ENCODE peak calls at places on chromosomes 16 and 17, in nine cellular contexts. M, D, R, T, U, H, C, B and X are unnamed samples.

GRCh38 chr16:85169333-85170065 is 57.2 kb upstream of the CIBAR2 start:
- DNase-seq in C (no peak), R (no peak), H (peak), D (no peak), U (peak), M (peak), B (no peak), T (no peak), X (no peak)

GRCh38 chr16:19696312-19696711 is 21.7 kb downstream of the KNOP1 start:
- DNase-seq in H (peak), M (no peak), D (no peak), R (peak), U (peak), B (peak), T (peak), C (peak), X (peak)

GRCh38 chr17:8865811-8866210 is 1.7 kb downstream of the PIK3R6 start:
- DNase-seq in R (no peak), M (no peak), C (no peak), H (no peak), D (no peak), B (no peak), U (no peak), T (no peak), X (no peak)

GRCh38 chr16:11224894-11225676 is 30.9 kb downstream of the SOCS1 start:
- DNase-seq in U (no peak), B (peak), H (peak), C (no peak), T (peak), M (no peak), D (no peak), R (peak), X (no peak)

GRCh38 chr17:64706224-64707076 is 44.3 kb upstream of the SMURF2 start:
- DNase-seq in U (peak), B (no peak), R (no peak), T (no peak), D (no peak), M (no peak), H (no peak), C (no peak), X (no peak)

GRCh38 chr17:7440823-7441174 is 1.5 kb downstream of the FGF11 start:
- DNase-seq in M (peak), T (no peak), C (no peak), B (peak), H (no peak), U (no peak), D (peak), R (no peak), X (peak)

GRCh38 chr17:48612854-48613691 is 2.0 kb downstream of the HOXB8 start:
- DNase-seq in C (no peak), R (peak), D (peak), T (no peak), M (peak), H (peak), U (no peak), B (no peak), X (no peak)

GRCh38 chr17:10748475-10749110 is 18.8 kb upstream of the TMEM220 start:
- DNase-seq in R (no peak), U (no peak), C (no peak), B (no peak), M (no peak), D (no peak), H (no peak), T (no peak), X (no peak)

GRCh38 chr17:66025551-66025950 is 166.4 kb downstream of the CEP112 start:
- DNase-seq in C (no peak), M (no peak), R (no peak), B (peak), D (no peak), H (no peak), U (peak), T (no peak), X (no peak)

GRCh38 chr17:65966311-65966710 is 225.6 kb downstream of the CEP112 start:
- DNase-seq in C (no peak), M (no peak), B (no peak), D (no peak), U (no peak), R (no peak), T (no peak), H (no peak), X (no peak)

GRCh38 chr16:52353249-52353648 is 193.7 kb downstream of the TOX3 start:
- DNase-seq in M (no peak), D (no peak), U (no peak), H (no peak), C (no peak), R (no peak), B (no peak), T (no peak), X (no peak)

GRCh38 chr16:56513972-56514371 is 5.9 kb downstream of the BBS2 start:
- DNase-seq in T (peak), D (peak), U (peak), C (peak), B (peak), R (no peak), M (no peak), H (no peak), X (peak)

GRCh38 chr16:22634913-22635312 is 124.2 kb downstream of the NPIPB5 start:
- DNase-seq in C (no peak), U (no peak), H (no peak), B (no peak), T (no peak), D (peak), M (peak), R (no peak), X (no peak)

GRCh38 chr17:19883537-19884215 is 15.9 kb upstream of the ULK2 start:
- DNase-seq in R (no peak), C (no peak), M (no peak), D (no peak), B (no peak), T (no peak), H (no peak), U (no peak), X (no peak)

GRCh38 chr17:74239169-74239568 is 25.8 kb downstream of the TTYH2 start:
- DNase-seq in M (no peak), C (no peak), H (no peak), B (peak), R (peak), T (no peak), U (no peak), D (no peak), X (peak)

GRCh38 chr17:17401271-17401781 is 75.5 kb upstream of the MED9 start:
- DNase-seq in C (no peak), U (no peak), T (no peak), B (peak), H (no peak), M (no peak), R (no peak), D (peak), X (no peak)

GRCh38 chr16:47204736-47205499 is 61.2 kb upstream of the NETO2 start:
- DNase-seq in T (no peak), C (no peak), U (no peak), H (no peak), M (no peak), D (no peak), R (no peak), B (no peak), X (no peak)

GRCh38 chr16:6956511-6956910 is 376.1 kb upstream of the RBFOX1 start:
- DNase-seq in B (no peak), C (no peak), R (no peak), M (no peak), U (no peak), T (no peak), D (no peak), H (no peak), X (no peak)

GRCh38 chr17:80826955-80827645 is 164.5 kb upstream of the CHMP6 start:
- DNase-seq in M (no peak), T (no peak), C (no peak), D (peak), B (peak), U (peak), R (peak), H (no peak), X (peak)

GRCh38 chr16:747978-748746 is 7.4 kb upstream of the CIAO3 start:
- DNase-seq in T (no peak), R (no peak), U (no peak), M (no peak), D (no peak), H (no peak), C (no peak), B (no peak), X (no peak)

GRCh38 chr16:14196011-14196410 is 124.9 kb downstream of the MRTFB start:
- DNase-seq in B (peak), R (no peak), M (no peak), T (no peak), D (no peak), U (no peak), C (no peak), H (no peak), X (no peak)

GRCh38 chr16:27315333-27316037 is 1.7 kb downstream of the IL4R start:
- DNase-seq in U (peak), H (peak), B (peak), C (no peak), T (peak), D (peak), R (peak), M (no peak), X (peak)

GRCh38 chr17:39751016-39751543 is 13.3 kb downstream of the GRB7 start:
- DNase-seq in D (peak), H (no peak), U (no peak), T (no peak), C (no peak), R (peak), B (no peak), M (no peak), X (no peak)

GRCh38 chr17:16943541-16944333 is 28.2 kb downstream of the TNFRSF13B start:
- DNase-seq in T (no peak), B (no peak), C (no peak), U (no peak), D (no peak), R (peak), M (no peak), H (no peak), X (no peak)

GRCh38 chr16:11121909-11122692 is 133.9 kb downstream of the SOCS1 start:
- DNase-seq in M (no peak), U (no peak), C (no peak), T (no peak), H (no peak), B (no peak), R (no peak), D (no peak), X (no peak)

GRCh38 chr17:68457168-68457538 is at the start of gene WIPI1:
- DNase-seq in M (no peak), T (peak), U (peak), C (no peak), R (peak), H (peak), B (no peak), D (no peak), X (peak)

GRCh38 chr17:68353121-68353521 is 61.8 kb downstream of the ARSG start:
- DNase-seq in B (peak), R (no peak), U (no peak), H (no peak), D (no peak), M (no peak), T (no peak), C (no peak), X (no peak)

GRCh38 chr16:11198817-11199216 is 57.2 kb downstream of the SOCS1 start:
- DNase-seq in B (no peak), H (peak), M (no peak), D (no peak), U (no peak), T (no peak), R (no peak), C (no peak), X (no peak)

GRCh38 chr17:9818760-9819159 is 3.1 kb downstream of the GSG1L2 start:
- DNase-seq in C (no peak), D (no peak), M (no peak), B (no peak), R (no peak), U (no peak), T (no peak), H (no peak), X (no peak)

DNA sequence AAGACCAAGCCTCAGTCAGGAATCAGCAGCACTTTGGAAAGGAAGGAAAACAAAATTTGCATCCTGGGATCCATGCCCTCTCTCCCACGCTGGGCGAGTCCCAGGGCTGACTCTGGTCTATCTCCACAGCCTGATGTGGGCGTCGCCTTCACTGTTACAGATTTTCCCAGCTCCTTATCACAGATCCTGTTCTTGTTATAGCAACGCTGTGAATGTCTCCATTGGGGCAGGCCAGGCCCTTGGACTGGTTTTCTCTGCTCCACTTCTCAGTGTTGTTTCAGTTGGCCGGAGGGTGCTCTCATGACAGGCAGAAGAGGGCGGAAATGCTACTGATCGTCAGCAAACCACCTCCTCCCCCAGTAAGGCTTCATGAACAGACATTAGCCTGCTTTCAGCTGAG is 127.9 kb upstream of the CDH11 start:
- DNase-seq in B (peak), C (peak), R (peak), T (no peak), U (no peak), D (no peak), M (no peak), H (no peak), X (peak)
- TF ChIP-seq CTCF in B (no peak), C (no peak), R (no peak), T (no peak), U (no peak), D (no peak), M (no peak), H (no peak), X (no peak)

DNA sequence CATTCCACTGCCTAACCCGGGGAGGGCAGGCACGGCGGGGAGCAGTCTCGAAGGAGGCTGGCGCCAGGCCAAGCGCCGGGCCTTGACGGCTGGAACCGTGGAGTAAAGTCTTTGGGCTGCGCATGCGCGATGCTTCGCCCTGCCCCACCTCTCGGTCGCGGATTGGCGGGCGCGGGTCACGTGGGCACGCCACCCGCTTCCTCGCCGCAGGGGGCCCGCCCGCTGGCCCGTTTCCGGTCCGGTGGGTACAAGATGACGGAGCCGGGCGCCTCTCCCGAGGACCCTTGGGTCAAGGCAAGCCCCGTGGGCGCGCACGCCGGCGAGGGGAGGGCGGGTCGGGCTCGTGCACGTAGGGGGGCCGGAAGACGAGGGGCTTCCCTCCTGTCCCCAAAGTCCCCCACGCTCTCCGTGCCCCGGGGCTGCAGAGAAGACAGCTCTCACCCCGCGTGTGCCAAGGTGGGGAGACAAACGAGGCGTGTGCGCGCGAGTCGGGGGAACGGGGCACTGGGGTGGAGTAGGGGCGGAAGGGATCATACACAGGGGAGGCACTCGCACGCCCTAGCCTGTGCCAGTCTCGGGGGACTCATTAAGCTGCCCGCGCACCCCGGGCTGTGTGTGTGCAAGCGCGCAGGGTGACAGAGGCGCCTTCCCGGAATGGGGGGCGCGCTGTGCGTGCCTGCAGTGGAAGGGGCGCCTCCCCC is at the start of gene MLX:
- DNase-seq in U (peak), D (peak), H (peak), C (peak), M (peak), T (peak), R (peak), B (peak), X (peak)
- TF ChIP-seq CTCF in U (peak), D (no peak), H (no peak), C (no peak), M (no peak), T (no peak), R (no peak), B (no peak), X (no peak)

GRCh38 chr17:32909787-32910369 is 18.1 kb upstream of the TMEM98 start:
- DNase-seq in C (peak), D (peak), M (peak), U (peak), R (no peak), B (peak), T (peak), H (no peak), X (peak)
- TF ChIP-seq CTCF in C (peak), D (peak), M (peak), U (peak), R (no peak), B (peak), T (peak), H (peak), X (peak)

DNA sequence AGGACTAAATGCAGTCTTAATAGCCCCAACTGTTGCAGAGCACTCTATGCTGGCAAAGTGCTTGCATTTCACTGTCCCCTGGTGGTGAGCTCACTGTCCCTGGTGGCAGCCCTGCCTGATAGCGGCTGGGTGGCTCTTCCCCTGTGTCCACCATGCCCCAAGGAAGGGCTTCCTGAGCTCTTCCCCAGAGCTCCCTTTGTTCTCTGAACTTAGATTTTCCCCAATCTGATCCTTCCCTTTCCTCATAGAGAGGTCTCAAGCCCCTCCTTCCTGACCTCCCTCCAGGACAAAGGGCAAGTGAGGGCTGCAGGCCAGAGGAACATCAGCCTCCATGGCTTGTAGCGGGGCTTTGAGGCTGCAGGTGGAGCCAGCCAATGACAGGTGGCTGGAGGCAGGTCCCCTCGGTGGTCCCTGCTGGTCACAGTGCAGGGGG is 17.0 kb downstream of the BEAN1 start:
- DNase-seq in B (no peak), D (peak), M (no peak), H (no peak), U (no peak), T (no peak), R (peak), C (no peak), X (no peak)
- TF ChIP-seq CTCF in B (no peak), D (peak), M (no peak), H (no peak), U (peak), T (no peak), R (no peak), C (no peak), X (no peak)

DNA sequence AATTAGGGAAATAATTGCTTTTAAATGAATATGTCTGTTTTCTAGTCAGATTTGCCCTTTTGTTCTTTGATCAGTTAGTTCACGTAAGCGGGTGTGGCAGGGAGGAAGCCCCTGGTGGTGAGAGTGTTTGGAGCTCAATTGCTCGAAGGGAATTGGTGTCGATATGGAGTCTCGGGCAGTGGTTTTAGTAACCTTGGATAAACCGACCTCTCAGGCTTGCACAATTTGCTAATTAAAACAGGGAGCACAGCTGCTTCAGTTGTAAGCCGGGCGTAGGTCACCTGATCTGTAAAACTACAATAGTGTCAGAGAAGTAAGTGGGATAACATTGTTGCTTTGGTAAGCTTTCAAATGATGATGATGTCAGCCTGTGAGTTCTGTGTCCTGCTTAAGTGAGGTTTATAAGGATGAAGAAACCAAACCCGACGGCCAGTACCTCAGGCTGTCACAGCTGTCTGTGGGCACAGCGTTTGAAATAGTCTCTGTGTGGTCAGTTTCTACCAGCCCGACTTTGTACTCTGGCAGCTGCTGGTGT is 2.9 kb downstream of the ZNF750 start:
- DNase-seq in U (no peak), H (no peak), R (no peak), T (no peak), B (no peak), C (no peak), M (no peak), D (no peak), X (no peak)
- TF ChIP-seq CTCF in U (no peak), H (no peak), R (no peak), T (no peak), B (no peak), C (no peak), M (peak), D (peak), X (no peak)

DNA sequence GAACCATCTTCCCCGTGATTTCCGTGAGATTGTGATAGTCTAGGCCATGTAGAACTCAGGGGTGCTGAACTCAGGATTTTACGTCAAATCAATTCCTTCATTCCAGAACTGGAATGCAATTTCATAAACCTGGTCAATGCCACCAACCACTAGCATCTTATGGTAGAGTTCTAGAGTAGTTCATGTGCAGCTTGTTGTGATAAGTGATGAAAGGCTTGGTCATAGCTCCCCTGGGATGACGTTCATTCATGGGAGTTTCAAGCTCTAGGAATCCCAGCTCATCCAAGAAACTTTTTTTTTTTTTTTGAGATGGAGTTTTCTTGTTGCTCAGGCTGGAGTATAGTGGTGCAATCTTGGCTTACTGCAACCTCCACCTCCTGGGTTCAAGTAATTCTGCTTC is 3.7 kb upstream of the DPEP2 start:
- DNase-seq in R (no peak), U (no peak), D (no peak), H (no peak), C (no peak), M (no peak), B (peak), T (no peak), X (no peak)
- TF ChIP-seq CTCF in R (no peak), U (no peak), D (no peak), H (no peak), C (no peak), M (no peak), B (no peak), T (no peak), X (no peak)

GRCh38 chr17:75876190-75876937 is 2.0 kb downstream of the TRIM47 start:
- DNase-seq in M (peak), U (no peak), B (no peak), D (peak), H (peak), T (peak), C (peak), R (peak), X (no peak)
- TF ChIP-seq CTCF in M (peak), U (no peak), B (no peak), D (peak), H (no peak), T (peak), C (no peak), R (no peak), X (no peak)

DNA sequence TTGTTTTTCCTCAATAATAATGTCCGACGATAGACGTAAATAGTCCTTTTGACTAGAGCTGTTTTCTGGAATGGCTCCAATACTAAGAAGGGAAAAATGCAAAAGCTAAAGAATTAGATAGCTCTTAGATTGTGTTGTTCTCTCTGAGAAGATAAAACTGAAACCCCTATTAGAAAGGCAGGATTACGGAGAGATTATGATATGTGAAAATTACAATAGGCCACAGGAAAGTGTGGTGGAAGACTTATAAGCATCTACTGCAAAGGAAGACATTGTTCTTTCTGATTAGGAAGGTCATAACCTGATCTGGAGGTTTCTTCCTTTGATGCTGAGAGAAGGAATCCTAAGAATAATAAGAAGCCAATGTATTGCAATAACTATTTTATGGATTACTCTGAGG is 33.5 kb upstream of the KCNJ16 start:
- DNase-seq in D (no peak), B (no peak), T (no peak), M (no peak), C (no peak), U (no peak), R (no peak), H (no peak), X (no peak)
- TF ChIP-seq CTCF in D (no peak), B (no peak), T (no peak), M (no peak), C (no peak), U (no peak), R (no peak), H (no peak), X (no peak)